ENCODE peak calls at places on chromosome 15, in five cellular contexts. W, X, O, P and N are unnamed samples.

GRCh38 chr15:50252556-50252955 is 13.0 kb downstream of the HDC start:
- DNase-seq in W (no peak), X (no peak), O (no peak), P (no peak), N (no peak)

GRCh38 chr15:80906159-80906775 is 83.4 kb downstream of the MESD start:
- DNase-seq in W (no peak), X (no peak), O (no peak), P (no peak), N (no peak)

GRCh38 chr15:68019814-68020525 is 34.1 kb upstream of the PIAS1 start:
- DNase-seq in W (no peak), X (no peak), O (no peak), P (no peak), N (no peak)

GRCh38 chr15:98865397-98866339 is 141.9 kb downstream of the PGPEP1L start:
- DNase-seq in W (no peak), X (peak; percentile 90), O (no peak), P (peak; percentile 68), N (peak; percentile 71)

GRCh38 chr15:100241572-100242479 is 99.9 kb downstream of the ADAMTS17 start:
- DNase-seq in W (no peak), X (peak; percentile 58), O (peak; percentile 10), P (no peak), N (no peak)

GRCh38 chr15:84816694-84817460 is at the start of gene ALPK3:
- DNase-seq in W (no peak), X (peak; percentile 79), O (no peak), P (peak; percentile 56), N (no peak)

GRCh38 chr15:35444557-35445204 is 101.3 kb downstream of the DPH6 start:
- DNase-seq in W (no peak), X (peak; percentile 73), O (peak; percentile 32), P (peak; percentile 72), N (no peak)

GRCh38 chr15:42591238-42591936 is 16.0 kb downstream of the STARD9 start:
- DNase-seq in W (no peak), X (peak; percentile 53), O (no peak), P (peak; percentile 47), N (no peak)

GRCh38 chr15:23686466-23687142 is 501 bp downstream of the NDN start:
- DNase-seq in W (no peak), X (peak; percentile 34), O (no peak), P (peak; percentile 2), N (no peak)

DNA sequence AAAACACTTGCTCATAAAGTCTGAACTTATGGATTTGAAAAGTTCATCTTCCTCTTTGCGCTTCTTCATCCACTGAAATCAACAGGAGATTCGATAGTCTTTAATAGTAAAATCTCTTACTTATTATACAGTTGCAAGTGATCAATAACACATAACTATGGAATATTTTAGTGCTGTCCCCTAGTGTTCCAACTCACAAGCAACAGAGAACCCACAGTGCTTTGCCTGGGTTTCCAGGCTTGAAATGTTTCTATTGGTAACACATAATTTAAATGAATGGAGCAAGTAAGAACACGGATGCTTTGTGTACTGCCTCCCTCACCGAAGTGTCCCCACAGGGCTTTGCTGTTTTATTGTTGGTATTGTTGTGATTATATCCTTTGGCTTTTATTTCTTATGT is 93.5 kb downstream of the WDR72 start:
- DNase-seq in W (no peak), X (no peak), O (no peak), P (peak; percentile 5), N (no peak)
- TF ChIP-seq CTCF in W (no peak), X (no peak), O (peak; percentile 39), P (no peak), N (no peak)

DNA sequence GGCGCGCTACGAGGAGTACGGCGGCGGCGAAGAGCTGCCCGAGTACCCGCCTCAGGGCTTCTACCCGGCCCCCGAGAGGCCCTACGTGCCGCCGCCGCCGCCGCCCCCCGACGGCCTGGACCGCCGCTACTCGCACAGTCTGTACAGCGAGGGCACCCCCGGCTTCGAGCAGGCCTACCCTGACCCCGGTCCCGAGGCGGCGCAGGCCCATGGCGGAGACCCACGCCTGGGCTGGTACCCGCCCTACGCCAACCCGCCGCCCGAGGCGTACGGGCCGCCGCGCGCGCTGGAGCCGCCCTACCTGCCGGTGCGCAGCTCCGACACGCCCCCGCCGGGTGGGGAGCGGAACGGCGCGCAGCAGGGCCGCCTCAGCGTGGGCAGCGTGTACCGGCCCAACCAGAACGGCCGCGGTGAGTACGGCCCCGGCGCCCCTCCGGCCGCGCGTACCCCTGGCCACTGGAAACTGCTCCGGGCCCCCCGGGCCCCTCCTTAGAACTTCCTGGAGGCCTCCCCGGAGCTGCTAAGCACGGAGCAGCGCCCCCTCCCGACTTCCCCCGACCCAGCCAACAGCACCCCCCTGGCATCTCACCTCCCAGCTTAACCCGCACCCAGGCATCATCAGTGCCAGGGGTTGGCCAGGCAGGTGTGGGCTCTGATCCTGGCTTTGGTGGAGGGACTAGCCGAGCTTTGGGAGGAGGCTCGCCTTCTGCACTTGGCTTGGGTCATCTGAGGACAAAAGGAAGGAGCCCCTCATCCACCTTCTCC is 1.4 kb downstream of the LOXL1 start:
- DNase-seq in W (no peak), X (peak; percentile 81), O (no peak), P (peak; percentile 45), N (peak; percentile 55)
- TF ChIP-seq POLR2AphosphoS5 in W (no peak), X (no peak), O (no peak), P (no peak), N (no peak)

DNA sequence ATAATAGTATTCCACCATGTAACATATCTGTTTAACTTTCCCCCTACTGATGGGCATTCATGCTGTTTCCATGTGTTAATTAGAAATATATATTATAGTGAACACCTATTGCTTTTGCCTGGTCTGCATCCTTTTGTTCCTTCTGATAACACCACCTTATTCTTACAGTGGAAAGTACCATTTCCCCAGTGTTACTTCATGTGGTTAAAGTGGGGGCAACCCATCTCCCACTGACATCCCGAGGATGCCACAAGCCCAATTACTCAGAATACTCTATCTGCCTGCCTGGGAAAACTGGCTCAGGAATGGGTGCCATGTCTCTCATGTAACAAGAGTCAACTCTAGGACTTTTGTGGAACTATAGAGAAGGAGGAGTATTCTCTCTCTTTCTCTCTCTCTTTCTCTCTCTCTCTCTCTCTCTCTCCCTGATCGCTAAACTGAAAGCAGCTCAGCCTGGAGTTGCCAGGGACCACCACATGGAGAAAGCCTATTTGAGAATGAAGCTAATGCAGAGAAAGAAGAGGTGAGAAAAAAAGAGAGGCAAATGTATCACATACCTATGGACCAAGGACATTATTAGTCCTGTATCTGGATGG is 66.4 kb upstream of the PPIB start:
- DNase-seq in W (no peak), X (no peak), O (no peak), P (no peak), N (no peak)
- H3K27ac ChIP-seq in W (no peak overlapping the region), X (no peak overlapping the region), O (no peak overlapping the region), P (no peak overlapping the region), N (no peak overlapping the region)

GRCh38 chr15:31067890-31068603 is 33.5 kb downstream of the TRPM1 start:
- DNase-seq in W (no peak), X (no peak), O (no peak), P (no peak), N (no peak)
- TF ChIP-seq CTCF in W (no peak), X (no peak), O (no peak), P (no peak), N (no peak)

DNA sequence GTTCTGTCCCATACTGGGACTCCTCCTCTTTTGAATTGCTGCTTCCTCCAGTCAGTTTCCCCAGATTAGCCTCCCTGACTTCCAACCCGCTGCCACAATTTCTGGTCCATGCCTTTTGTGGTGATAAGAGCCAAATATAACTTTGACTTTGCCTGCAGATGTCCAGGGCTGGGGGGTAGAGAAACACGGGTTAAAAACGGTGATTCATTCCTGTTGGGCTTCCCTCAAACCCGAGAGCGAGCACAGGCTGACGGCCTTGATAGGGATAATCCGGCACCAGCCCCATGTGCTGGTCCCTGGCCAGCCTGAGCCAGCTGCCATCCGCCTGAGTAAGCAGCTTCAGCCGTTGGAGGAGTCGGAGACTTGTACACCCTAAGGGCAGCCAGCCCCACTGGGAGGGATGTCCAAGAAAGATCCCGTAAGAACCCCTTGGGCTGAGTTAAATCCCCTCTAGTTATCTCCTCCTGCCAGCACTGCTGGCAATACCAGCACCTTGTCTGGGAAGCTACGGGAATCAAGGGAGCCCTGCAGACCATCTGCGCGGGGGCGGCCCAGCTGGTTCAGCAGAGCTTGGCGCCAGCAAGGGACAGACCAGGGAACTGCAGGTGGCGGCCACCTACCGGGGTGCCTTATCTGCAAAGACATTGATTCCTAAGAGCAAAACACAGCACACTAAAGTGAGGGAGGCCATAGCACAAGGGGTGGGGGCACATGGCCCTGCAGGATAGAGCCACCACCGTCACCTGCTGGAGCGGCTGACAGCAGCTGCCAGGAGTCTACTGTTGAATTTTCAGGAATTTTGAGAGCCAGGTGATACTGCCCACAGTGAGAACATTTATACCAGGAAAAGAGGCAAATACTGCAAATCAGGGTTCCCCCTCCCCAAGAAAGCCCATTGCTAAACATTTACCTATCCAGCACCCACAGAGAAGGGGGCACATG is 18.1 kb downstream of the CSPG4 start:
- DNase-seq in W (no peak), X (peak; percentile 69), O (no peak), P (peak; percentile 81), N (peak; percentile 50)
- TF ChIP-seq POLR2AphosphoS5 in W (no peak), X (no peak), O (no peak), P (no peak), N (peak; percentile 59)

DNA sequence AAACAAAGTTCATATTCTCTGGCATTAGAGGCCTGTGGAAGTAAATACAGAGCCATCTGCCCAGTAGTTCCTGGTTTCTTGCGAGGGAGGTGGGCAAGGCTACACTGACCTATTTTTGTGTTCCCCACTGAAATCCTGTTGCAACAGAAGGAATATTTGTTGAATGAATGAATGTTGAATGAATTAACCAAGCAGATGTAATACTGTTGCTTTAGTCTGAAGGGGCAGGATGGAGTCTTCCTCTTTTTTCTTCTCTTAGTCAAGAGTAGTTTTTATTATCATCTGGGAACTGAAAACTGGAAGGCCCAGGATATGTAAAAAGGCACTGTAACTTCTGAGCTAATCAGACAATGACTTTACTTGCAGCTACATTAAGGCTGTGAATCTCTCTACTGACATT is 17.1 kb downstream of the BLOC1S6 start:
- DNase-seq in W (no peak), X (no peak), O (no peak), P (no peak), N (no peak)
- H3K27ac ChIP-seq in W (no peak overlapping the region), X (no peak overlapping the region), O (no peak overlapping the region), P (no peak overlapping the region), N (no peak overlapping the region)

GRCh38 chr15:62142736-62143135 is 22.3 kb downstream of the C2CD4B start:
- DNase-seq in W (no peak), X (peak; percentile 54), O (no peak), P (no peak), N (no peak)
- TF ChIP-seq CTCF in W (no peak), X (no peak), O (no peak), P (no peak), N (no peak)

GRCh38 chr15:39134282-39134681 is 446.6 kb upstream of the THBS1 start:
- DNase-seq in W (no peak), X (no peak), O (no peak), P (no peak), N (no peak)
- TF ChIP-seq POLR2AphosphoS5 in W (no peak), X (no peak), O (no peak), P (no peak), N (no peak)